ENCODE peak calls at places on chromosomes 11 and 22, in nine cellular contexts. D, V, T, R, Y, H, W, O and B are unnamed samples.

GRCh38 chr11:103798029-103798428 is 238.4 kb upstream of the DDI1 start:
- DNase-seq in D (no peak), V (no peak), T (peak), R (peak), Y (no peak), H (no peak), W (no peak), O (peak), B (no peak)

GRCh38 chr22:45575173-45575572 is 72.5 kb downstream of the FBLN1 start:
- DNase-seq in D (no peak), V (no peak), T (no peak), R (no peak), Y (no peak), H (no peak), W (no peak), O (no peak), B (no peak)

GRCh38 chr22:42711895-42712837 is 8.5 kb downstream of the A4GALT start:
- DNase-seq in D (no peak), V (no peak), T (no peak), R (no peak), Y (no peak), H (no peak), W (no peak), O (no peak), B (peak)

GRCh38 chr11:119999220-119999619 is 138.7 kb downstream of the TRIM29 start:
- DNase-seq in D (no peak), V (peak), T (no peak), R (peak), Y (peak), H (no peak), W (peak), O (no peak), B (no peak)

GRCh38 chr22:20624161-20624616 is 116.8 kb downstream of the MED15 start:
- DNase-seq in D (no peak), V (no peak), T (peak), R (peak), Y (no peak), H (no peak), W (no peak), O (no peak), B (no peak)

GRCh38 chr11:503179-503981 is 3.7 kb downstream of the RNH1 start:
- DNase-seq in D (no peak), V (no peak), T (peak), R (peak), Y (no peak), H (no peak), W (no peak), O (peak), B (no peak)

GRCh38 chr22:22198751-22199150 is 45.8 kb upstream of the VPREB1 start:
- DNase-seq in D (no peak), V (no peak), T (no peak), R (no peak), Y (no peak), H (no peak), W (no peak), O (no peak), B (no peak)

GRCh38 chr11:92306966-92307504 is 82.4 kb downstream of the FAT3 start:
- DNase-seq in D (no peak), V (no peak), T (no peak), R (no peak), Y (no peak), H (no peak), W (no peak), O (no peak), B (no peak)

GRCh38 chr11:86815726-86816125 is 15.4 kb downstream of the PRSS23 start:
- DNase-seq in D (no peak), V (no peak), T (no peak), R (no peak), Y (no peak), H (no peak), W (no peak), O (no peak), B (no peak)

GRCh38 chr22:38350444-38351359 is 33.5 kb upstream of the CSNK1E start:
- DNase-seq in D (no peak), V (no peak), T (no peak), R (no peak), Y (no peak), H (no peak), W (no peak), O (no peak), B (no peak)

GRCh38 chr11:123729602-123730001 is 11.9 kb downstream of the ZNF202 start:
- DNase-seq in D (no peak), V (no peak), T (peak), R (peak), Y (no peak), H (no peak), W (no peak), O (no peak), B (no peak)

GRCh38 chr11:92251980-92252379 is 27.4 kb downstream of the FAT3 start:
- DNase-seq in D (no peak), V (no peak), T (peak), R (peak), Y (no peak), H (no peak), W (no peak), O (peak), B (no peak)

GRCh38 chr11:34416746-34417145 is 22.0 kb upstream of the CAT start:
- DNase-seq in D (no peak), V (no peak), T (no peak), R (peak), Y (no peak), H (no peak), W (no peak), O (peak), B (no peak)

GRCh38 chr11:77071671-77072605 is 5.2 kb downstream of the CAPN5 start:
- DNase-seq in D (no peak), V (no peak), T (peak), R (peak), Y (no peak), H (no peak), W (no peak), O (peak), B (no peak)

GRCh38 chr11:132064987-132065620 is 694.7 kb downstream of the NTM start:
- DNase-seq in D (no peak), V (no peak), T (peak), R (peak), Y (peak), H (no peak), W (no peak), O (peak), B (peak)

GRCh38 chr22:28229566-28230483 is 310.8 kb upstream of the PITPNB start:
- DNase-seq in D (no peak), V (no peak), T (peak), R (peak), Y (no peak), H (no peak), W (no peak), O (peak), B (no peak)

GRCh38 chr11:66653123-66653522 is 14.6 kb downstream of the RBM4 start:
- DNase-seq in D (no peak), V (no peak), T (peak), R (peak), Y (no peak), H (no peak), W (no peak), O (no peak), B (no peak)

GRCh38 chr22:23888615-23889401 is 5.4 kb upstream of the MIF start:
- DNase-seq in D (no peak), V (peak), T (peak), R (peak), Y (peak), H (no peak), W (no peak), O (peak), B (no peak)

GRCh38 chr11:120186799-120187591 is 23.8 kb upstream of the OAF start:
- DNase-seq in D (no peak), V (no peak), T (peak), R (peak), Y (no peak), H (no peak), W (no peak), O (no peak), B (peak)

GRCh38 chr22:21972293-21972779 is 10.3 kb downstream of the TOP3B start:
- DNase-seq in D (no peak), V (peak), T (peak), R (peak), Y (peak), H (no peak), W (peak), O (peak), B (no peak)

GRCh38 chr22:32106930-32107329 is 52.2 kb downstream of the C22orf42 start:
- DNase-seq in D (peak), V (peak), T (no peak), R (peak), Y (no peak), H (no peak), W (peak), O (peak), B (no peak)

GRCh38 chr11:88819616-88820015 is 246.2 kb downstream of the GRM5 start:
- DNase-seq in D (no peak), V (no peak), T (no peak), R (no peak), Y (no peak), H (no peak), W (no peak), O (no peak), B (no peak)

GRCh38 chr22:49570032-49570848 is 257.4 kb downstream of the BRD1 start:
- DNase-seq in D (no peak), V (no peak), T (no peak), R (no peak), Y (no peak), H (no peak), W (no peak), O (no peak), B (no peak)

GRCh38 chr22:28600546-28601143 is 79.0 kb downstream of the TTC28 start:
- DNase-seq in D (peak), V (peak), T (peak), R (peak), Y (peak), H (peak), W (peak), O (peak), B (peak)

GRCh38 chr11:64650923-64651523 is 60.0 kb downstream of the SLC22A12 start:
- DNase-seq in D (no peak), V (peak), T (peak), R (peak), Y (peak), H (peak), W (peak), O (peak), B (no peak)

DNA sequence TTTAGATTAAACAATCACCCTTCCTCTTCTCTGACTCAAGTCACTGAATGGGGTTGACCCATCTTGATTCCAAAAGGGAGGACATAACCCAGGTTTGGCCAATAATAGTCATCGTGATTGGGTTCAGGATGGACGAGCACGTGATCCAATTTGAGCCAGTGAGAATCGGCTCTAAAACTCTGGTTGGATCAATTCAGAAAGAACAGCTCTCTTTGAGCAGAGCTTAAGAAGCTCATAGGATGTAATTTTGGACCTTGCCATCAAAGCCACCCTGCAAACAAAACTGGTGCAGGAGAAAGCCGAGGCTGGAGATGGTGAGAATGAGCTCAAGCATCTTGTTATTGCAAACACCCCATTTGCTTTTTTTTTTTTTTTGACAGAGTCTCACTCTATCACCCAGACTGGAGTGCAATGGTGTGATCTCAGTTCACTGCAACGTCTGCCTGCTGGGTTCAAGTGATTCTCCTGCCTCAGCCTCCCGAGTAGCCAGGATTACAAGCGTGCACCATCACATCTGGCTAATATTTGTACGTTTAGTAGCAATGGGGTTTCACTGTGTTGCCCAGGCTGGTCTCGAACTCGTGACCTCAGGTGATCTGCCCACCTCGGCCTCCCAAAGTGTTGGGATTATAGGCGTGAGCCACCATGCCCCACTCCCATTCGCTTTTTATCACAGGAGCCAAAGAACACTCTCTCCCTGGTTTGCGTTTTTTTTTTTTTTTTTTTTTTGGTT is 13.9 kb upstream of the MIAT start:
- DNase-seq in D (no peak), V (no peak), T (no peak), R (no peak), Y (no peak), H (no peak), W (no peak), O (no peak), B (no peak)
- H3K4me2 ChIP-seq in D (no peak), V (peak), T (no peak), R (no peak), Y (no peak), H (no peak), W (peak), O (no peak), B (no peak)

GRCh38 chr11:126464796-126465195 is 109.3 kb downstream of the ST3GAL4 start:
- DNase-seq in D (no peak), V (no peak), T (no peak), R (no peak), Y (no peak), H (no peak), W (no peak), O (no peak), B (no peak)
- H3K4me2 ChIP-seq in D (no peak), V (no peak), T (no peak), R (no peak), Y (no peak), H (no peak), W (peak), O (no peak), B (no peak)

GRCh38 chr11:57819272-57819979 is 57.8 kb downstream of the CTNND1 start:
- DNase-seq in D (no peak), V (no peak), T (no peak), R (no peak), Y (no peak), H (no peak), W (no peak), O (no peak), B (no peak)
- H3K4me2 ChIP-seq in D (no peak), V (no peak), T (no peak), R (no peak), Y (no peak), H (no peak), W (no peak), O (no peak), B (no peak)

GRCh38 chr22:36376265-36376664 is 11.5 kb downstream of the MYH9 start:
- DNase-seq in D (no peak), V (no peak), T (no peak), R (no peak), Y (no peak), H (no peak), W (no peak), O (no peak), B (no peak)

GRCh38 chr22:36371920-36372319 is 15.8 kb downstream of the MYH9 start:
- DNase-seq in D (no peak), V (no peak), T (peak), R (no peak), Y (no peak), H (no peak), W (no peak), O (no peak), B (no peak)

GRCh38 chr22:36374603-36375024 is 13.2 kb downstream of the MYH9 start:
- DNase-seq in D (no peak), V (no peak), T (peak), R (peak), Y (peak), H (peak), W (no peak), O (no peak), B (no peak)

GRCh38 chr22:36375071-36375980 is 12.4 kb downstream of the MYH9 start:
- DNase-seq in D (no peak), V (no peak), T (peak), R (peak), Y (no peak), H (no peak), W (no peak), O (no peak), B (no peak)

DNA sequence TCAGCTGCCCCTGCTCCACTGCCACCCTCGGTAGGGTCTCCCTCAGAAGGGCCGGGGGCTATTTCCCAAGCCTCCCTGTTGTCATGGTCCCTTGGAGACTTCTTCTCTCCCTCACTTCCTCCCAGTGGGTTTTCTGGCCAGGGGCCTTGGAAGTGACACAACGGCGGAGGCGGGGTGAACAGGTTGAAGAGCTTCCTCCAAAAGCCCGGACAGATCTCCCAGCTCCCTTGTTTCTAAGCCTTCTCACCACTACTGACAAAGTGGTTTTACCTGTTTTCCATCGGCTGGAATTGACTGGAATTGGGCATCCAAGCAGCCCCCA is 14.5 kb downstream of the MYH9 start:
- DNase-seq in D (no peak), V (no peak), T (peak), R (no peak), Y (no peak), H (no peak), W (no peak), O (no peak), B (no peak)
- H3K4me2 ChIP-seq in D (no peak), V (no peak), T (no peak), R (no peak), Y (no peak), H (peak), W (no peak), O (no peak), B (peak)

GRCh38 chr11:46363455-46363920 is 16.2 kb downstream of the DGKZ start:
- DNase-seq in D (no peak), V (no peak), T (peak), R (peak), Y (no peak), H (peak), W (no peak), O (no peak), B (no peak)
- H3K4me2 ChIP-seq in D (no peak), V (no peak), T (no peak), R (peak), Y (peak), H (peak), W (peak), O (no peak), B (no peak)

GRCh38 chr11:112320668-112321067 is 60.0 kb upstream of the PLET1 start:
- DNase-seq in D (no peak), V (no peak), T (peak), R (peak), Y (no peak), H (no peak), W (no peak), O (peak), B (peak)
- H3K4me2 ChIP-seq in D (no peak), V (no peak), T (peak), R (no peak), Y (no peak), H (no peak), W (no peak), O (peak), B (peak)